ENCODE peak calls at places on chromosome 2, in five cellular contexts. J is PC-9, E is endothelial cell, Y is RWPE1, D is non-pigmented ciliary epithelial cell. T is an unnamed sample.

GRCh38 chr2:11940799-11941198 is 194.4 kb downstream of the LPIN1 start:
- DNase-seq in E (no peak), Y (no peak), D (no peak), J (no peak), T (no peak)

GRCh38 chr2:31247671-31248070 is 13.7 kb downstream of the EHD3 start:
- DNase-seq in D (no peak), E (no peak), Y (no peak), J (no peak), T (no peak)

GRCh38 chr2:128628206-128628605 is 309.5 kb upstream of the HS6ST1 start:
- DNase-seq in J (no peak), E (no peak), Y (no peak), D (no peak), T (no peak)

GRCh38 chr2:134079373-134079772 is 174.5 kb upstream of the MGAT5 start:
- DNase-seq in D (no peak), J (no peak), E (no peak), Y (no peak), T (no peak)

GRCh38 chr2:220194630-220195029 is 567.2 kb downstream of the SLC4A3 start:
- DNase-seq in E (no peak), Y (no peak), D (no peak), J (no peak), T (no peak)

GRCh38 chr2:990970-991369 is 40.3 kb downstream of the SNTG2 start:
- DNase-seq in E (no peak), D (no peak), J (no peak), Y (no peak), T (no peak)

GRCh38 chr2:237199082-237199481 is 113.4 kb downstream of the COPS8 start:
- DNase-seq in Y (no peak), J (no peak), E (no peak), D (no peak), T (no peak)

GRCh38 chr2:16218651-16219050 is 278.3 kb downstream of the MYCN start:
- DNase-seq in Y (no peak), E (peak), J (no peak), D (no peak), T (peak)

T was measured in H9.